ENCODE peak calls at places on chromosomes 6 and 20, in nine cellular contexts. M is neuronal stem cell, L is mesendoderm, G is left ventricle myocardium inferior, O is testis, H is upper lobe of right lung, K is A549, D is fibroblast of pulmonary artery, R is PC-3. N is an unnamed sample.

GRCh38 chr6:4973972-4974885 is 29.6 kb downstream of the RPP40 start:
- DNase-seq in M (peak), L (peak), G (no peak), O (peak), H (no peak), K (no peak), D (peak), R (peak), N (no peak)

GRCh38 chr6:44650947-44651346 is 263.4 kb downstream of the CDC5L start:
- DNase-seq in M (no peak), L (peak), G (no peak), O (no peak), H (peak), K (no peak), D (peak), R (peak), N (no peak)

GRCh38 chr20:11305406-11305805 is 612.3 kb upstream of the BTBD3 start:
- DNase-seq in M (no peak), L (peak), G (no peak), O (no peak), H (no peak), K (no peak), D (peak), R (no peak), N (no peak)

GRCh38 chr6:46437671-46438221 is 53.5 kb downstream of the RCAN2 start:
- DNase-seq in M (no peak), L (peak), G (no peak), O (no peak), H (no peak), K (no peak), D (no peak), R (no peak), N (no peak)

GRCh38 chr6:17884501-17885039 is 102.9 kb downstream of the KIF13A start:
- DNase-seq in M (no peak), L (no peak), G (no peak), O (no peak), H (no peak), K (no peak), D (no peak), R (no peak), N (peak)

GRCh38 chr6:15429146-15430110 is 183.6 kb downstream of the JARID2 start:
- DNase-seq in M (no peak), L (peak), G (no peak), O (no peak), H (no peak), K (no peak), D (peak), R (no peak), N (no peak)

GRCh38 chr6:37170273-37171140 is 555 bp downstream of the PIM1 start:
- DNase-seq in M (peak), L (peak), G (peak), O (peak), H (peak), K (no peak), D (peak), R (peak), N (no peak)

GRCh38 chr6:128519931-128520435 is 416 bp downstream of the PTPRK start:
- DNase-seq in M (peak), L (peak), G (peak), O (no peak), H (peak), K (peak), D (peak), R (no peak), N (no peak)

GRCh38 chr6:27672113-27672799 is 199.4 kb upstream of the ZNF184 start:
- DNase-seq in M (peak), L (peak), G (no peak), O (no peak), H (no peak), K (peak), D (no peak), R (peak), N (peak)

GRCh38 chr6:134599079-134599478 is 281.2 kb upstream of the SGK1 start:
- DNase-seq in M (no peak), L (no peak), G (no peak), O (no peak), H (no peak), K (no peak), D (no peak), R (no peak), N (no peak)

GRCh38 chr6:12371641-12372146 is 81.5 kb downstream of the EDN1 start:
- DNase-seq in M (no peak), L (peak), G (no peak), O (no peak), H (no peak), K (peak), D (peak), R (peak), N (no peak)

GRCh38 chr6:95545226-95545625 is 32.1 kb upstream of the MANEA start:
- DNase-seq in M (no peak), L (peak), G (no peak), O (peak), H (no peak), K (no peak), D (peak), R (no peak), N (no peak)

GRCh38 chr6:41460742-41461336 is 85.3 kb upstream of the FOXP4 start:
- DNase-seq in M (no peak), L (peak), G (no peak), O (no peak), H (no peak), K (peak), D (no peak), R (peak), N (no peak)

GRCh38 chr6:42745083-42745637 is 743 bp downstream of the TBCC start:
- DNase-seq in M (peak), L (peak), G (no peak), O (peak), H (no peak), K (peak), D (peak), R (no peak), N (no peak)

GRCh38 chr20:39676857-39677351 is 714.8 kb downstream of the DHX35 start:
- DNase-seq in M (no peak), L (no peak), G (no peak), O (no peak), H (no peak), K (peak), D (peak), R (no peak), N (no peak)

GRCh38 chr6:93088675-93089575 is 330.4 kb downstream of the EPHA7 start:
- DNase-seq in M (no peak), L (no peak), G (no peak), O (no peak), H (no peak), K (no peak), D (peak), R (peak), N (no peak)

GRCh38 chr20:25573288-25574251 is 11.8 kb downstream of the NINL start:
- DNase-seq in M (no peak), L (no peak), G (no peak), O (no peak), H (no peak), K (no peak), D (peak), R (no peak), N (no peak)

GRCh38 chr6:101399627-101399955 is 6.1 kb downstream of the GRIK2 start:
- DNase-seq in M (no peak), L (no peak), G (no peak), O (no peak), H (no peak), K (no peak), D (no peak), R (no peak), N (no peak)

GRCh38 chr6:3549314-3549940 is 92.6 kb upstream of the SLC22A23 start:
- DNase-seq in M (no peak), L (no peak), G (no peak), O (no peak), H (no peak), K (no peak), D (no peak), R (peak), N (no peak)

GRCh38 chr6:131949615-131949908 is 1.6 kb downstream of the CCN2 start:
- DNase-seq in M (no peak), L (no peak), G (no peak), O (no peak), H (no peak), K (no peak), D (peak), R (no peak), N (no peak)

GRCh38 chr6:131950767-131951575 is at the start of gene CCN2:
- DNase-seq in M (peak), L (peak), G (peak), O (peak), H (peak), K (peak), D (peak), R (peak), N (no peak)

GRCh38 chr6:131949909-131950766 is 1.0 kb downstream of the CCN2 start:
- DNase-seq in M (peak), L (peak), G (peak), O (peak), H (peak), K (peak), D (peak), R (peak), N (no peak)

GRCh38 chr6:131952886-131953509 is 1.8 kb upstream of the CCN2 start:
- DNase-seq in M (no peak), L (peak), G (no peak), O (no peak), H (no peak), K (no peak), D (no peak), R (no peak), N (no peak)

DNA sequence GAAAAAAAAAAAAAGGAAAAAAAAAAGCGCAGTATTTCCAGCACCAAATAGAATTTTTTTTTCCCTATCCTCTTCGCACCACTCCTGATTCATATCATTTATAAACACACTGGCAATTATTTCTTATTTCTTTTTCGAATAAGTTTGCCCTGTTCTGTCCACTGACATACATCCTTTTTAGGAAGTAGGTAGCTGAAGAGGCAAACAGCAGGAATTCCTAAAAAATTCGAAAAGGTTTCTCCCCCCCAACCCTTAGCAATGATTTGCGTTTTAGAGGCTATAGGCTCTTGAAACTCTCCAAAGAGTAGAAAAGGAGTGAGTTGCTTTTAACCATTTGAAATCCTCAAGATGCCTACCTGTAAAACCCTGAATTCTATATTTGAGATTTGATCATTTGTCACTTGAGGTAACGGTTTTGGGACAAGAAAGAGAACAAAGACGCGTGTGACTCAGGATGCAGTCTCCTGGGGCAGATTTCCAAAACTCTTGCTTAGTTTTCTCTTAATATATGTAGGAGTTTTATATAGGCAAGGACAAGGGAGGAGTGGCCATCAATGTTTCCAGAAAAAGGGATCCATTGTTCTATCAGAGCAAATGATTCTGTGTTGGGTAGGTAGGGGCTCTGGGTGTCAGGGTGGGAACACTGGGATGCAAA is 531 bp upstream of the CCN2 start:
- DNase-seq in M (no peak), L (no peak), G (no peak), O (no peak), H (no peak), K (no peak), D (peak), R (peak), N (no peak)
- H3K4me3 ChIP-seq in M (no peak), L (no peak), G (peak), O (peak), H (peak), K (peak), D (peak), R (peak), N (no peak)

GRCh38 chr6:159169193-159169555 is at the start of gene FNDC1:
- DNase-seq in M (peak), L (peak), G (peak), O (peak), H (peak), K (peak), D (no peak), R (no peak), N (no peak)
- H3K4me3 ChIP-seq in M (peak), L (peak), G (peak), O (peak), H (peak), K (peak), D (peak), R (no peak), N (no peak)

GRCh38 chr6:114733596-114733995 is 390.8 kb upstream of the HS3ST5 start:
- DNase-seq in M (no peak), L (no peak), G (no peak), O (no peak), H (no peak), K (no peak), D (no peak), R (no peak), N (no peak)
- H3K4me3 ChIP-seq in M (no peak), L (no peak), G (no peak), O (no peak), H (no peak), K (no peak), D (no peak), R (no peak), N (no peak)

GRCh38 chr6:24397631-24398030 is 5.1 kb upstream of the MRS2 start:
- DNase-seq in M (no peak), L (no peak), G (no peak), O (no peak), H (no peak), K (no peak), D (no peak), R (no peak), N (no peak)
- H3K4me3 ChIP-seq in M (no peak), L (no peak), G (no peak), O (no peak), H (no peak), K (no peak), D (no peak), R (no peak), N (no peak)

GRCh38 chr20:48620112-48620485 is 207.7 kb downstream of the PREX1 start:
- DNase-seq in M (no peak), L (no peak), G (no peak), O (no peak), H (no peak), K (no peak), D (no peak), R (no peak), N (no peak)

GRCh38 chr20:48620486-48621255 is 207.1 kb downstream of the PREX1 start:
- DNase-seq in M (peak), L (peak), G (peak), O (peak), H (peak), K (peak), D (peak), R (peak), N (peak)

GRCh38 chr20:48623176-48623905 is 204.5 kb downstream of the PREX1 start:
- DNase-seq in M (no peak), L (peak), G (no peak), O (no peak), H (no peak), K (no peak), D (no peak), R (no peak), N (no peak)

GRCh38 chr20:48622421-48622820 is 205.4 kb downstream of the PREX1 start:
- DNase-seq in M (no peak), L (no peak), G (no peak), O (peak), H (no peak), K (no peak), D (no peak), R (no peak), N (no peak)

GRCh38 chr20:48621256-48622078 is 206.3 kb downstream of the PREX1 start:
- DNase-seq in M (no peak), L (no peak), G (no peak), O (peak), H (peak), K (peak), D (no peak), R (peak), N (no peak)
- H3K4me3 ChIP-seq in M (no peak), L (no peak), G (peak), O (no peak), H (no peak), K (peak), D (no peak), R (peak), N (no peak)

GRCh38 chr20:5668529-5668868 is 81.7 kb upstream of the SHLD1 start:
- DNase-seq in M (no peak), L (no peak), G (no peak), O (no peak), H (peak), K (no peak), D (no peak), R (no peak), N (no peak)

GRCh38 chr20:5663396-5663795 is 86.8 kb upstream of the SHLD1 start:
- DNase-seq in M (no peak), L (no peak), G (no peak), O (no peak), H (no peak), K (no peak), D (no peak), R (no peak), N (no peak)

GRCh38 chr20:5662769-5663168 is 87.4 kb upstream of the SHLD1 start:
- DNase-seq in M (no peak), L (no peak), G (no peak), O (no peak), H (no peak), K (no peak), D (no peak), R (no peak), N (no peak)

GRCh38 chr20:5667703-5668528 is 82.3 kb upstream of the SHLD1 start:
- DNase-seq in M (no peak), L (no peak), G (no peak), O (no peak), H (no peak), K (no peak), D (no peak), R (no peak), N (no peak)

DNA sequence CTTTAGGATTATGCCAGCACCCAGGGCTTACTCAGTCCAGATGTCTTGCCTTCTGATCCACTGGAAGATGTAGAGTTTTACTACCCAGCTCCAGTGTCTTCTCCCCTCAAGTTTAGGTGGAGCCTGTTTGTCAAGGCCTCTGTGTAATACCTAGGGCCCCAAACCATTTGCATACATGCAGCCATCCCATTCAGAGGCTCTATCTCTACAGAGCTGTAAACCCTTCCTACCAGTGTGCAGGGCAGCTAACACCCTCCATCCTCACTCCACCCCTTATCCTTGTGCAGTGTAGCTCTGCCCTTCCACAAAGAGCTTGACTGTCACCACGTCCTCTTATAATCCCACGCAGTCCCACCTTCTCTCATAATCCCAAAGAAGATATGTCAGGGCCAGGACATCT is 84.8 kb upstream of the SHLD1 start:
- DNase-seq in M (no peak), L (no peak), G (no peak), O (no peak), H (no peak), K (no peak), D (no peak), R (no peak), N (no peak)
- H3K4me3 ChIP-seq in M (no peak), L (no peak), G (no peak), O (no peak), H (no peak), K (no peak), D (no peak), R (no peak), N (no peak)

DNA sequence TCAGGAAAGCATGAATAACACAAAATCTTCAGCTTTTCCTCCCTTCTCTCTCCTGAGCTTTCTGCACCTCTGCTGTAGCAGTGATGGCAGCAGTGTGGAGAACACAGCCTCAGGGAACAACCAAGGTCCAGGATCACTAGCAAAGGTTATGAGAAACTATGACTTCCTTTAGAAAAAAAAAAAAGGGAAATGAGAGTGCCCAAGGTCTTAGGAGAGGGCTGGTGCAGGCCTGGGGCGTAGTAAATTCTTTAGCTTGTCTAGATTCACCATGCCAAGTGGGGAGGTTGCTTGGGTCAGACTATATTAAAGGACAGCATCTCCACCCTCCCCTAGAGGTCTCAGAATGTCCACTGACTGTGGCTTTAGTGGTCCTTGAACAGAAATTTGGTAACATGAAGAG is 40.4 kb upstream of the POLR1H start:
- DNase-seq in M (no peak), L (no peak), G (no peak), O (no peak), H (no peak), K (no peak), D (no peak), R (no peak), N (no peak)
- H3K4me3 ChIP-seq in M (no peak), L (no peak), G (no peak), O (no peak), H (no peak), K (no peak), D (no peak), R (no peak), N (no peak)

GRCh38 chr20:23634985-23635767 is 2.6 kb downstream of the CST3 start:
- DNase-seq in M (no peak), L (no peak), G (peak), O (peak), H (no peak), K (no peak), D (no peak), R (peak), N (no peak)
- H3K4me3 ChIP-seq in M (peak), L (no peak), G (peak), O (no peak), H (no peak), K (no peak), D (peak), R (no peak), N (no peak)

GRCh38 chr6:9606435-9607134 is 808.3 kb downstream of the TFAP2A start:
- DNase-seq in M (peak), L (peak), G (no peak), O (no peak), H (no peak), K (no peak), D (no peak), R (no peak), N (no peak)
- H3K4me3 ChIP-seq in M (no peak), L (no peak), G (no peak), O (no peak), H (no peak), K (no peak), D (no peak), R (no peak), N (no peak)

N was measured in GM12864.